ENCODE peak calls at places on chromosome 2, in seven cellular contexts. One of them, this sample, is unnamed.

GRCh38 chr2:148927010-148927409 is 52.0 kb downstream of the KIF5C start:
- DNase-seq in mammary epithelial cell: no peak
- DNase-seq in kidney epithelial cell: no peak
- DNase-seq in astrocyte of the cerebellum: no peak
- DNase-seq in endodermal cell: no peak
- DNase-seq in HCT116: peak
- DNase-seq in pancreas: no peak
- DNase-seq in this sample: no peak

GRCh38 chr2:231640646-231641111 is 48.0 kb downstream of the TEX44 start:
- DNase-seq in mammary epithelial cell: no peak
- DNase-seq in kidney epithelial cell: no peak
- DNase-seq in astrocyte of the cerebellum: no peak
- DNase-seq in endodermal cell: no peak
- DNase-seq in HCT116: peak
- DNase-seq in pancreas: no peak
- DNase-seq in this sample: no peak

GRCh38 chr2:213995400-213996105 is 415.3 kb upstream of the VWC2L start:
- DNase-seq in mammary epithelial cell: peak
- DNase-seq in kidney epithelial cell: peak
- DNase-seq in astrocyte of the cerebellum: peak
- DNase-seq in endodermal cell: no peak
- DNase-seq in HCT116: peak
- DNase-seq in pancreas: no peak
- DNase-seq in this sample: peak

GRCh38 chr2:138724765-138725459 is 55.3 kb downstream of the NXPH2 start:
- DNase-seq in mammary epithelial cell: no peak
- DNase-seq in kidney epithelial cell: no peak
- DNase-seq in astrocyte of the cerebellum: no peak
- DNase-seq in endodermal cell: no peak
- DNase-seq in HCT116: no peak
- DNase-seq in pancreas: no peak
- DNase-seq in this sample: no peak

GRCh38 chr2:111706481-111707001 is 177.5 kb downstream of the ANAPC1 start:
- DNase-seq in mammary epithelial cell: no peak
- DNase-seq in kidney epithelial cell: no peak
- DNase-seq in astrocyte of the cerebellum: no peak
- DNase-seq in endodermal cell: peak
- DNase-seq in HCT116: no peak
- DNase-seq in pancreas: no peak
- DNase-seq in this sample: no peak

GRCh38 chr2:192578780-192579179 is 384.0 kb upstream of the TMEFF2 start:
- DNase-seq in mammary epithelial cell: no peak
- DNase-seq in kidney epithelial cell: no peak
- DNase-seq in astrocyte of the cerebellum: no peak
- DNase-seq in endodermal cell: no peak
- DNase-seq in HCT116: no peak
- DNase-seq in pancreas: no peak
- DNase-seq in this sample: no peak

GRCh38 chr2:237253046-237253723 is 160.8 kb downstream of the COL6A3 start:
- DNase-seq in mammary epithelial cell: no peak
- DNase-seq in kidney epithelial cell: no peak
- DNase-seq in astrocyte of the cerebellum: no peak
- DNase-seq in endodermal cell: no peak
- DNase-seq in HCT116: no peak
- DNase-seq in pancreas: no peak
- DNase-seq in this sample: no peak

GRCh38 chr2:88452980-88453582 is 588 bp upstream of the FOXI3 start:
- DNase-seq in mammary epithelial cell: peak
- DNase-seq in kidney epithelial cell: no peak
- DNase-seq in astrocyte of the cerebellum: no peak
- DNase-seq in endodermal cell: peak
- DNase-seq in HCT116: no peak
- DNase-seq in pancreas: no peak
- DNase-seq in this sample: no peak

GRCh38 chr2:185144159-185144919 is 546.0 kb downstream of the ZNF804A start:
- DNase-seq in mammary epithelial cell: no peak
- DNase-seq in kidney epithelial cell: no peak
- DNase-seq in astrocyte of the cerebellum: no peak
- DNase-seq in endodermal cell: no peak
- DNase-seq in HCT116: no peak
- DNase-seq in pancreas: no peak
- DNase-seq in this sample: no peak

GRCh38 chr2:21220930-21221329 is 97.2 kb downstream of the TDRD15 start:
- DNase-seq in mammary epithelial cell: peak
- DNase-seq in kidney epithelial cell: peak
- DNase-seq in astrocyte of the cerebellum: no peak
- DNase-seq in endodermal cell: no peak
- DNase-seq in HCT116: no peak
- DNase-seq in pancreas: no peak
- DNase-seq in this sample: no peak

GRCh38 chr2:148674063-148675020 is 29.8 kb downstream of the EPC2 start:
- DNase-seq in mammary epithelial cell: peak
- DNase-seq in kidney epithelial cell: no peak
- DNase-seq in astrocyte of the cerebellum: no peak
- DNase-seq in endodermal cell: peak
- DNase-seq in HCT116: peak
- DNase-seq in pancreas: no peak
- DNase-seq in this sample: no peak

GRCh38 chr2:166246901-166247300 is 119.1 kb upstream of the SCN1A start:
- DNase-seq in mammary epithelial cell: no peak
- DNase-seq in kidney epithelial cell: no peak
- DNase-seq in astrocyte of the cerebellum: no peak
- DNase-seq in endodermal cell: no peak
- DNase-seq in HCT116: no peak
- DNase-seq in pancreas: no peak
- DNase-seq in this sample: no peak

GRCh38 chr2:207256476-207257207 is 90.9 kb upstream of the KLF7 start:
- DNase-seq in mammary epithelial cell: no peak
- DNase-seq in kidney epithelial cell: no peak
- DNase-seq in astrocyte of the cerebellum: no peak
- DNase-seq in endodermal cell: peak
- DNase-seq in HCT116: no peak
- DNase-seq in pancreas: no peak
- DNase-seq in this sample: no peak

GRCh38 chr2:241550616-241551580 is 7.6 kb upstream of the BOK start:
- DNase-seq in mammary epithelial cell: no peak
- DNase-seq in kidney epithelial cell: no peak
- DNase-seq in astrocyte of the cerebellum: no peak
- DNase-seq in endodermal cell: no peak
- DNase-seq in HCT116: no peak
- DNase-seq in pancreas: no peak
- DNase-seq in this sample: no peak

GRCh38 chr2:26745609-26746327 is 18.3 kb upstream of the SLC35F6 start:
- DNase-seq in mammary epithelial cell: peak
- DNase-seq in kidney epithelial cell: no peak
- DNase-seq in astrocyte of the cerebellum: peak
- DNase-seq in endodermal cell: peak
- DNase-seq in HCT116: peak
- DNase-seq in pancreas: peak
- DNase-seq in this sample: no peak

GRCh38 chr2:112821142-112821541 is 15.4 kb downstream of the IL1B start:
- DNase-seq in mammary epithelial cell: no peak
- DNase-seq in kidney epithelial cell: no peak
- DNase-seq in astrocyte of the cerebellum: no peak
- DNase-seq in endodermal cell: peak
- DNase-seq in HCT116: no peak
- DNase-seq in pancreas: no peak
- DNase-seq in this sample: no peak

GRCh38 chr2:27956895-27957294 is 66.4 kb downstream of the BABAM2 start:
- DNase-seq in mammary epithelial cell: peak
- DNase-seq in kidney epithelial cell: no peak
- DNase-seq in astrocyte of the cerebellum: no peak
- DNase-seq in endodermal cell: no peak
- DNase-seq in HCT116: no peak
- DNase-seq in pancreas: no peak
- DNase-seq in this sample: no peak

GRCh38 chr2:63544017-63544627 is 44.2 kb downstream of the WDPCP start:
- DNase-seq in mammary epithelial cell: no peak
- DNase-seq in kidney epithelial cell: no peak
- DNase-seq in astrocyte of the cerebellum: peak
- DNase-seq in endodermal cell: no peak
- DNase-seq in HCT116: no peak
- DNase-seq in pancreas: no peak
- DNase-seq in this sample: no peak

GRCh38 chr2:221642447-221642846 is 70.3 kb upstream of the EPHA4 start:
- DNase-seq in mammary epithelial cell: no peak
- DNase-seq in kidney epithelial cell: no peak
- DNase-seq in astrocyte of the cerebellum: no peak
- DNase-seq in endodermal cell: no peak
- DNase-seq in HCT116: no peak
- DNase-seq in pancreas: no peak
- DNase-seq in this sample: no peak

GRCh38 chr2:180622122-180622918 is 358.1 kb upstream of the UBE2E3 start:
- DNase-seq in mammary epithelial cell: peak
- DNase-seq in kidney epithelial cell: no peak
- DNase-seq in astrocyte of the cerebellum: peak
- DNase-seq in endodermal cell: no peak
- DNase-seq in HCT116: no peak
- DNase-seq in pancreas: no peak
- DNase-seq in this sample: no peak

GRCh38 chr2:133346654-133347053 is 221.6 kb downstream of the NCKAP5 start:
- DNase-seq in mammary epithelial cell: peak
- DNase-seq in kidney epithelial cell: peak
- DNase-seq in astrocyte of the cerebellum: no peak
- DNase-seq in endodermal cell: no peak
- DNase-seq in HCT116: no peak
- DNase-seq in pancreas: no peak
- DNase-seq in this sample: no peak

GRCh38 chr2:128271186-128271890 is 47.3 kb downstream of the HS6ST1 start:
- DNase-seq in mammary epithelial cell: no peak
- DNase-seq in kidney epithelial cell: no peak
- DNase-seq in astrocyte of the cerebellum: no peak
- DNase-seq in endodermal cell: no peak
- DNase-seq in HCT116: no peak
- DNase-seq in pancreas: no peak
- DNase-seq in this sample: no peak

GRCh38 chr2:163155279-163155883 is 316.8 kb upstream of the KCNH7 start:
- DNase-seq in mammary epithelial cell: peak
- DNase-seq in kidney epithelial cell: peak
- DNase-seq in astrocyte of the cerebellum: peak
- DNase-seq in endodermal cell: no peak
- DNase-seq in HCT116: peak
- DNase-seq in pancreas: no peak
- DNase-seq in this sample: no peak

DNA sequence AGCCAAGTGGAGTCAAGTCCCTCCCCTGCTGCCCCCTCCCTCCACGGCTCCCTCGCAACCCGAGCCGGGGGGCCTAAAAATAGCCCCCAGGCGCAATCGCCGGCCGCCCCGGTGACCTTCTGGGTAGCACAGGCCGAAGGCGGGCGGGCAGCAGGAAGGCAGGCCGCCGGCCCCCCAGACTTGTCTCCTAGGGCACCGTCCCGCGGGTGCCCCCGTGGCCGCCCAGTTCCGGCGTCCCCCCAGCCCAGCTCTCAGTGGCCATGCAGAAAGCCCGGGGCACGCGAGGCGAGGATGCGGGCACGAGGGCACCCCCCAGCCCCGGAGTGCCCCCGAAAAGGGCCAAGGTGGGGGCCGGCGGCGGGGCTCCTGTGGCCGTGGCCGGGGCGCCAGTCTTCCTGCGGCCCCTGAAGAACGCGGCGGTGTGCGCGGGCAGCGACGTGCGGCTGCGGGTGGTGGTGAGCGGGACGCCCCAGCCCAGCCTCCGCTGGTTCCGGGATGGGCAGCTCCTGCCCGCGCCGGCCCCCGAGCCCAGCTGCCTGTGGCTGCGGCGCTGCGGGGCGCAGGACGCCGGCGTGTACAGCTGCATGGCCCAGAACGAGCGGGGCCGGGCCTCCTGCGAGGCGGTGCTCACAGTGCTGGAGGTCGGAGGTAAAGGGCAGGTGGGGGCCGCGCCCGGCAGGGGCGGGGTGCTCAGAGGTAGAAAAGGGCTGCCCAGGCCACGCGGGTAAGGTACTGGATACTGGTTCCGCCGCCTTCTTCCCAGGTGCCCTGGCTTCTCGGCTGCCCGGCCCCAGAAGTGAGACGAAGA is at the start of gene SPEG:
- DNase-seq in mammary epithelial cell: no peak
- DNase-seq in kidney epithelial cell: no peak
- DNase-seq in astrocyte of the cerebellum: no peak
- DNase-seq in endodermal cell: peak
- DNase-seq in HCT116: no peak
- DNase-seq in pancreas: no peak
- DNase-seq in this sample: no peak
- H3K4me3 ChIP-seq in mammary epithelial cell: no peak
- H3K4me3 ChIP-seq in kidney epithelial cell: peak
- H3K4me3 ChIP-seq in astrocyte of the cerebellum: no peak
- H3K4me3 ChIP-seq in endodermal cell: no peak
- H3K4me3 ChIP-seq in HCT116: no peak
- H3K4me3 ChIP-seq in pancreas: no peak
- H3K4me3 ChIP-seq in this sample: no peak

GRCh38 chr2:186659383-186659782 is 34.5 kb upstream of the FAM171B start:
- DNase-seq in mammary epithelial cell: no peak
- DNase-seq in kidney epithelial cell: no peak
- DNase-seq in astrocyte of the cerebellum: no peak
- DNase-seq in endodermal cell: no peak
- DNase-seq in HCT116: no peak
- DNase-seq in pancreas: no peak
- DNase-seq in this sample: no peak
- TF ChIP-seq CTCF in mammary epithelial cell: no peak
- TF ChIP-seq CTCF in kidney epithelial cell: no peak
- TF ChIP-seq CTCF in astrocyte of the cerebellum: no peak
- TF ChIP-seq CTCF in endodermal cell: no peak
- TF ChIP-seq CTCF in HCT116: no peak
- TF ChIP-seq CTCF in pancreas: no peak
- TF ChIP-seq CTCF in this sample: no peak

DNA sequence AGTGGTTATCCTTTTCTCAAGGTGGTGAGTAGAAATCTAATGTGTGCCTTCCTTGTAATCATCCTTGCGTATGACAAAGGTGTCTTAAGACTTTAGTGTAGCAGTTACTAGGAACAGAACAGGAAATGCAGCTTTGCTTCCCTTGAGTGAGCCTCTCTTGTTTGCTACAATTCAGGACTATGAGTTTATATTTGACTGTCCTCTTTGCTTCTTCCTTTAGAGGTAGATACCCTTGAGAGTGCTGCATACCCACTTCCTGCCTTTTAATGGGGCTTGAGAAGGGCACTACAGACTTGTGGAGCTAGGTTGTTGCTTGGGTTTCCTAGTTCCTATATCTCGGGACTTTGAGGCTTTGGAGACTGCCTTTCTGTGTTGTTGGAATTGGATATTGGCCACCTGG is 3.8 kb downstream of the KCNJ13 start:
- DNase-seq in mammary epithelial cell: no peak
- DNase-seq in kidney epithelial cell: no peak
- DNase-seq in astrocyte of the cerebellum: no peak
- DNase-seq in endodermal cell: no peak
- DNase-seq in HCT116: no peak
- DNase-seq in pancreas: no peak
- DNase-seq in this sample: no peak
- H3K4me3 ChIP-seq in mammary epithelial cell: no peak
- H3K4me3 ChIP-seq in kidney epithelial cell: no peak
- H3K4me3 ChIP-seq in astrocyte of the cerebellum: no peak
- H3K4me3 ChIP-seq in endodermal cell: no peak
- H3K4me3 ChIP-seq in HCT116: no peak
- H3K4me3 ChIP-seq in pancreas: no peak
- H3K4me3 ChIP-seq in this sample: no peak

DNA sequence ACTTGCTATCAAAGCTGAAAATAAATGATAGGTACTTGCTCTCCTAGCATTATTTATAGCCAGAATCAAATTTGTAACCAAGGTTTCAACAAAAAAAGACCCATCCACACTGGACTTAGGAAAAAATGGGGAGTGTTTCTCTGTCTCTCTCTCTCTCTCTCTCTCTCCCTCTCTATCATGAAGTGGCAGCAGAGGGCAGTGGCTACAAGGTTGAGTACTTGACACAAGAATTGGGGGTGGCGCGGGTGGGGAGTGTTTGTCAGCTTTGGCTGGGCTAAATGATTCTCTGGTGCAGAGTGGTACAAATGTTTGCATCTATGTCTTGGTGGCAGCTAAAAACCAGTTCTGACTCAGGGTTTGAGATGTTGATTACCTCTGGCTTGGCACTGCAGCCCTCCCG is 85.0 kb downstream of the RBM43 start:
- DNase-seq in mammary epithelial cell: no peak
- DNase-seq in kidney epithelial cell: no peak
- DNase-seq in astrocyte of the cerebellum: no peak
- DNase-seq in endodermal cell: peak
- DNase-seq in HCT116: no peak
- DNase-seq in pancreas: no peak
- DNase-seq in this sample: no peak
- TF ChIP-seq CTCF in mammary epithelial cell: no peak
- TF ChIP-seq CTCF in kidney epithelial cell: no peak
- TF ChIP-seq CTCF in astrocyte of the cerebellum: no peak
- TF ChIP-seq CTCF in endodermal cell: peak
- TF ChIP-seq CTCF in HCT116: no peak
- TF ChIP-seq CTCF in pancreas: no peak
- TF ChIP-seq CTCF in this sample: no peak

This sample was measured in HFF-Myc.